ENCODE peak calls at places on chromosomes 7 and 10, in five cellular contexts. N is PC-3, X is GM23248, J is HCT116, D is neural progenitor cell. W is an unnamed sample.

GRCh38 chr7:72706521-72706920 is 121.5 kb downstream of the TYW1B start:
- DNase-seq in J (no peak), X (no peak), D (no peak), N (no peak), W (no peak)

GRCh38 chr7:36310897-36311296 is 78.8 kb upstream of the ANLN start:
- DNase-seq in X (no peak), J (no peak), N (no peak), D (no peak), W (no peak)

GRCh38 chr7:157405501-157405900 is 68.7 kb downstream of the DNAJB6 start:
- DNase-seq in J (no peak), N (no peak), X (no peak), D (no peak), W (no peak)

GRCh38 chr7:79386688-79387422 is 66.6 kb downstream of the MAGI2 start:
- DNase-seq in N (peak), D (no peak), J (no peak), X (peak), W (no peak)

GRCh38 chr10:22611425-22612111 is 102.8 kb downstream of the PIP4K2A start:
- DNase-seq in X (no peak), D (no peak), N (no peak), J (no peak), W (peak)

GRCh38 chr7:113629244-113629643 is 289.6 kb downstream of the PPP1R3A start:
- DNase-seq in D (no peak), N (peak), X (peak), J (no peak), W (no peak)

GRCh38 chr10:63430091-63430998 is 35.4 kb downstream of the JMJD1C start:
- DNase-seq in D (no peak), J (peak), N (peak), X (peak), W (no peak)

GRCh38 chr10:77428776-77429395 is 208.7 kb downstream of the KCNMA1 start:
- DNase-seq in X (peak), J (peak), D (peak), N (peak), W (no peak)

GRCh38 chr10:35398888-35399287 is 62.6 kb downstream of the CCNY start:
- DNase-seq in D (no peak), X (no peak), N (no peak), J (no peak), W (no peak)

GRCh38 chr10:112360308-112361270 is 13.3 kb upstream of the ACSL5 start:
- DNase-seq in N (peak), D (no peak), X (peak), J (no peak), W (no peak)

GRCh38 chr10:114732931-114733330 is 74.9 kb upstream of the ABLIM1 start:
- DNase-seq in D (no peak), J (no peak), X (no peak), N (no peak), W (no peak)

GRCh38 chr7:100897111-100897608 is 1.5 kb upstream of the ACHE start:
- DNase-seq in N (peak), J (no peak), X (peak), D (peak), W (no peak)

GRCh38 chr10:98357208-98357836 is 57.7 kb downstream of the PYROXD2 start:
- DNase-seq in J (no peak), D (no peak), N (no peak), X (peak), W (no peak)

GRCh38 chr10:122490786-122491680 is 29.7 kb downstream of the HTRA1 start:
- DNase-seq in J (no peak), D (no peak), N (no peak), X (peak), W (no peak)

GRCh38 chr10:79069325-79070090 is 742 bp downstream of the ZMIZ1 start:
- DNase-seq in D (peak), X (peak), J (no peak), N (peak), W (peak)

GRCh38 chr10:27155073-27155754 is at the start of gene MASTL:
- DNase-seq in N (peak), D (peak), X (peak), J (peak), W (peak)

GRCh38 chr10:27158421-27158820 is 3.3 kb downstream of the MASTL start:
- DNase-seq in J (no peak), N (peak), D (no peak), X (peak), W (no peak)

GRCh38 chr10:27153855-27154198 is 357 bp downstream of the YME1L1 start:
- DNase-seq in D (peak), J (no peak), X (peak), N (peak), W (peak)

GRCh38 chr10:27153325-27153724 is 859 bp downstream of the YME1L1 start:
- DNase-seq in J (no peak), D (no peak), N (no peak), X (peak), W (no peak)

GRCh38 chr10:27157150-27157549 is 2.0 kb downstream of the MASTL start:
- DNase-seq in J (no peak), N (no peak), X (peak), D (no peak), W (no peak)
- TF ChIP-seq EZH2phosphoT487 in J (no peak), N (no peak), X (no peak), D (no peak), W (no peak)

DNA sequence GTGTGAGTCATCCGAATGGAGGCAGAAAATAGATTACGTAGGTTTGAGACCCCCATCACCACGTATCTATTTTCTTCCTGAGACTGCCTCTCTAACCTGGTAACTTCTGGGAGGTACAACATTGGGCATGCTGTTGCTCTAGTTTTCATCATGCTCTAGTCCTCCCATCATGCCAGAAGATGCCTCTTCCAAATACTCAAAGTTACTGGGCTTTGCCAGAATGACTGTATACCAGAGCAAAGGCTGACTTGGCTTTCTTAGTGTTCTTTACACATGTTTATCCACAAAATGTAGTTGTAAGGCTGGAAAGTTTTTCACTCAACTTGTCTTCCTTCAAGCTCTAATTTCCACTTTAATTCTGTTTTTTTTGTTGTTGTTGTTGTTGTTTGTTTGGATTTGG is 370.5 kb downstream of the MDFIC start:
- DNase-seq in D (no peak), N (no peak), J (no peak), X (peak), W (no peak)
- TF ChIP-seq EZH2phosphoT487 in D (no peak), N (no peak), J (no peak), X (no peak), W (no peak)

GRCh38 chr10:50510517-50511473 is 113.0 kb downstream of the SGMS1 start:
- DNase-seq in J (no peak), D (no peak), N (no peak), X (no peak), W (no peak)

GRCh38 chr10:50512743-50513416 is 110.9 kb downstream of the SGMS1 start:
- DNase-seq in X (no peak), J (no peak), N (no peak), D (no peak), W (peak)

GRCh38 chr10:50512214-50512595 is 111.6 kb downstream of the SGMS1 start:
- DNase-seq in J (no peak), X (no peak), D (no peak), N (no peak), W (no peak)

GRCh38 chr10:50513956-50514355 is 109.8 kb downstream of the SGMS1 start:
- DNase-seq in X (no peak), J (no peak), D (no peak), N (no peak), W (no peak)

GRCh38 chr10:50511512-50512213 is 112.1 kb downstream of the SGMS1 start:
- DNase-seq in N (peak), J (peak), D (no peak), X (no peak), W (no peak)
- TF ChIP-seq EZH2phosphoT487 in N (no peak), J (no peak), D (no peak), X (no peak), W (no peak)

DNA sequence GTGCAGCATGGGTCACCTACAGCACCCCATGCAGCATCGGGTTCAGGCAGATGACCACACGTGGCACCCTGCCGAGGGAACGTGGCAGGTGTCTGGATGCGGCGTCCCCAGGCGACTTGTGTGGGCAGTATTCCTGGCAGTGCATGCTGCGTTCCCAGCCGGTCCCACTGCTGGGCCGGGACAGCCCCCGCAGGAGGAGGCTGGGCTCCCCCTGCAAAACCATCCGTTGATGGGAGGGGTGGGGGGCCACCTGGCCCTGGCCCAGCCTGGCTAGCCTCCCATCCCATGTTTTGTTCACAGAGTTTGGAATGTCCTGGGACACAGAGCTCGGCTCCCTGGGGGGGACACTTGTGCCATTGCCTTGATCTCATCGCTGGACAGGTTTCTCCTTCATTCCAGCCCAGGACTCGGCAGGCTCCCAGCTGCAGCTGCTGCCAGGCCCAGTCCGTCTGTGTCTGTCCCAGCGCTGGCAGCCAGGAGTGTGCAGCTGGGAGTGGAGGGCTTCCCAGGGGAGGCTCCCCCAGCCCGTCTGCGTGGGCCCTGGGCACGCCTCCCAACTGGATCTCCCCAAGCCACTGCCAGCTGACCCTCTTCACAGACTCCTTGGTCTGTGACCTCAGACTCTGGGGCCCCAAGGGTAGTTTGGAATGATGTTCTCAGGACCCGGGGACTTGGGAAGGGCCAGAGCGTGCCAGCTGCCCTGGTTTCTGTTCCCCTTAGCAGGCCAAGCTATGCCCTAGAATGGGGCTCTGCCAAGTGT is 32.6 kb downstream of the TMEM270 start:
- DNase-seq in X (peak), J (no peak), N (no peak), D (no peak), W (no peak)
- TF ChIP-seq EZH2phosphoT487 in X (no peak), J (no peak), N (no peak), D (no peak), W (no peak)

GRCh38 chr10:75803816-75804576 is 372.6 kb downstream of the LRMDA start:
- DNase-seq in J (no peak), D (no peak), N (no peak), X (no peak), W (no peak)
- TF ChIP-seq EZH2phosphoT487 in J (no peak), D (no peak), N (no peak), X (no peak), W (no peak)

DNA sequence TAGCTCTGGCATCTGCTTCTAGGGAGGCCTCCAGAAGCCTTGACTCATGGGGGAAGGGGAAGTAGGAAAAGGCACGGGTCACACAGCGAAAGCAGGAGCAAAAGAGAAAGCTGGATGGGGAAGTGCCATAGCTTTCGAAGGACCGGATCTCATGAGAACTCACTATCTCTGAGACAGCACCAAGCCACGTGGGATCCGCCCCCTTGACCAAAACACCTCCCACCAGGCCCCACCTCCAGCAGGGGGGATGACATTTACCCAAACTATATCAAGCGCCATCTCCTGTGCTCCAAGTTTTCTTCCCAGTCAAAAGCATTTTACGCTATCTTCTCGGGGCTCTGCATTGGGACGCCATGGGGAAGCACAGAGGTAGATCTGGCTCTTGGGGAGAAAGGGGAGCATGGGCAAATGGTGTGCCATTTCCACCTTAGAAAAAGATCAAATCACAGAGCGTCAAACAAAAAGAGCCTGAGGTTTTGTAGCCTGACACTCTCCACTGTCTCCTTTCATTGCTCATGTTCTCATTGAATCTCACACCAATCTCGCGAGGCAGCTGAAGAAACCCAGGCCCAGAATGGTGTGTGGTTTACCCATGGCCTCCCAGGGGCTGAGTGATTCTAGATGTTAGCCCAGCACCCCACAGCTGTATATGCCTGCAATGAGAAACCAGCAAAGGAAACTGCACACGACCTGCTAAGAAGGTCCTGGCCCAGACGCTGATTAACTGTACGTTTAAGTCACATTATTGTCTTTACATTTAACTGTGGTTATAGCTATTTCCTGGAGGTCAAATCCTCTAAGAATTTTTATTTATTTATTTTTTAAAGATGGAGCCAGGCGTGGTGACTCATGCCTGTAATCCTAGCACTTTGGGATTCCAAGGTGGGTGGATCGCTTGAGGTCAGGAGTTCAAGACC is 8.1 kb upstream of the OLAH start:
- DNase-seq in X (no peak), D (no peak), N (peak), J (no peak), W (no peak)
- TF ChIP-seq EZH2phosphoT487 in X (no peak), D (no peak), N (no peak), J (no peak), W (no peak)

GRCh38 chr10:69512901-69513300 is 60.3 kb downstream of the NEUROG3 start:
- DNase-seq in D (no peak), N (peak), J (no peak), X (peak), W (no peak)
- TF ChIP-seq EZH2phosphoT487 in D (no peak), N (no peak), J (no peak), X (no peak), W (no peak)

GRCh38 chr7:150959739-150960734 is 18.1 kb downstream of the KCNH2 start:
- DNase-seq in D (no peak), X (no peak), J (no peak), N (no peak), W (no peak)
- TF ChIP-seq EZH2phosphoT487 in D (no peak), X (no peak), J (no peak), N (no peak), W (no peak)

W was measured in MM.1S.